ENCODE peak calls at places on chromosomes 11 and 22, in nine cellular contexts. One of them, this sample, is unnamed.

GRCh38 chr22:35648066-35649025 is at the start of gene APOL6:
- DNase-seq in NCI-H774: no peak
- DNase-seq in NCI-H2171 treated with DMSO at 0.1 percent for 48 hours: peak; percentile 57
- DNase-seq in MM.1S: peak; percentile 86
- DNase-seq in CD8-positive, alpha-beta memory T cell: peak; percentile 74
- DNase-seq in posterior cingulate gyrus: no peak
- DNase-seq in T follicular helper cell: peak; percentile 22
- DNase-seq in activated T-cell treated with anti-CD3 and anti-CD28 coated beads for 1 hour: no peak
- DNase-seq in CD4-positive, CD25-positive, alpha-beta regulatory T cell: peak; percentile 79
- DNase-seq in this sample: peak; percentile 33

GRCh38 chr11:393219-394033 is 583 bp upstream of the PKP3 start:
- DNase-seq in NCI-H774: no peak
- DNase-seq in NCI-H2171 treated with DMSO at 0.1 percent for 48 hours: no peak
- DNase-seq in MM.1S: no peak
- DNase-seq in CD8-positive, alpha-beta memory T cell: no peak
- DNase-seq in posterior cingulate gyrus: no peak
- DNase-seq in T follicular helper cell: no peak
- DNase-seq in activated T-cell treated with anti-CD3 and anti-CD28 coated beads for 1 hour: no peak
- DNase-seq in CD4-positive, CD25-positive, alpha-beta regulatory T cell: no peak
- DNase-seq in this sample: no peak

GRCh38 chr11:18798941-18799469 is 7.4 kb upstream of the PTPN5 start:
- DNase-seq in NCI-H774: no peak
- DNase-seq in NCI-H2171 treated with DMSO at 0.1 percent for 48 hours: no peak
- DNase-seq in MM.1S: no peak
- DNase-seq in CD8-positive, alpha-beta memory T cell: no peak
- DNase-seq in posterior cingulate gyrus: no peak
- DNase-seq in T follicular helper cell: no peak
- DNase-seq in activated T-cell treated with anti-CD3 and anti-CD28 coated beads for 1 hour: no peak
- DNase-seq in CD4-positive, CD25-positive, alpha-beta regulatory T cell: no peak
- DNase-seq in this sample: no peak

GRCh38 chr11:19316434-19316833 is 75.7 kb upstream of the E2F8 start:
- DNase-seq in NCI-H774: no peak
- DNase-seq in NCI-H2171 treated with DMSO at 0.1 percent for 48 hours: no peak
- DNase-seq in MM.1S: no peak
- DNase-seq in CD8-positive, alpha-beta memory T cell: no peak
- DNase-seq in posterior cingulate gyrus: peak; percentile 31
- DNase-seq in T follicular helper cell: no peak
- DNase-seq in activated T-cell treated with anti-CD3 and anti-CD28 coated beads for 1 hour: no peak
- DNase-seq in CD4-positive, CD25-positive, alpha-beta regulatory T cell: no peak
- DNase-seq in this sample: no peak

GRCh38 chr11:125082611-125083311 is 19.7 kb downstream of the SLC37A2 start:
- DNase-seq in NCI-H774: no peak
- DNase-seq in NCI-H2171 treated with DMSO at 0.1 percent for 48 hours: no peak
- DNase-seq in MM.1S: no peak
- DNase-seq in CD8-positive, alpha-beta memory T cell: no peak
- DNase-seq in posterior cingulate gyrus: no peak
- DNase-seq in T follicular helper cell: no peak
- DNase-seq in activated T-cell treated with anti-CD3 and anti-CD28 coated beads for 1 hour: no peak
- DNase-seq in CD4-positive, CD25-positive, alpha-beta regulatory T cell: no peak
- DNase-seq in this sample: no peak

GRCh38 chr22:38107692-38108515 is 2.6 kb downstream of the BAIAP2L2 start:
- DNase-seq in NCI-H774: no peak
- DNase-seq in NCI-H2171 treated with DMSO at 0.1 percent for 48 hours: no peak
- DNase-seq in MM.1S: no peak
- DNase-seq in CD8-positive, alpha-beta memory T cell: no peak
- DNase-seq in posterior cingulate gyrus: no peak
- DNase-seq in T follicular helper cell: no peak
- DNase-seq in activated T-cell treated with anti-CD3 and anti-CD28 coated beads for 1 hour: no peak
- DNase-seq in CD4-positive, CD25-positive, alpha-beta regulatory T cell: no peak
- DNase-seq in this sample: no peak

GRCh38 chr11:45935349-45936064 is 13.1 kb downstream of the LARGE2 start:
- DNase-seq in NCI-H774: no peak
- DNase-seq in NCI-H2171 treated with DMSO at 0.1 percent for 48 hours: no peak
- DNase-seq in MM.1S: no peak
- DNase-seq in CD8-positive, alpha-beta memory T cell: no peak
- DNase-seq in posterior cingulate gyrus: no peak
- DNase-seq in T follicular helper cell: no peak
- DNase-seq in activated T-cell treated with anti-CD3 and anti-CD28 coated beads for 1 hour: no peak
- DNase-seq in CD4-positive, CD25-positive, alpha-beta regulatory T cell: no peak
- DNase-seq in this sample: no peak

GRCh38 chr11:83736689-83737088 is 450.5 kb upstream of the CCDC90B start:
- DNase-seq in NCI-H774: no peak
- DNase-seq in NCI-H2171 treated with DMSO at 0.1 percent for 48 hours: peak; percentile 78
- DNase-seq in MM.1S: no peak
- DNase-seq in CD8-positive, alpha-beta memory T cell: no peak
- DNase-seq in posterior cingulate gyrus: no peak
- DNase-seq in T follicular helper cell: no peak
- DNase-seq in activated T-cell treated with anti-CD3 and anti-CD28 coated beads for 1 hour: no peak
- DNase-seq in CD4-positive, CD25-positive, alpha-beta regulatory T cell: no peak
- DNase-seq in this sample: no peak

GRCh38 chr22:46907578-46908215 is 145.2 kb downstream of the TBC1D22A start:
- DNase-seq in NCI-H774: no peak
- DNase-seq in NCI-H2171 treated with DMSO at 0.1 percent for 48 hours: no peak
- DNase-seq in MM.1S: no peak
- DNase-seq in CD8-positive, alpha-beta memory T cell: no peak
- DNase-seq in posterior cingulate gyrus: no peak
- DNase-seq in T follicular helper cell: no peak
- DNase-seq in activated T-cell treated with anti-CD3 and anti-CD28 coated beads for 1 hour: no peak
- DNase-seq in CD4-positive, CD25-positive, alpha-beta regulatory T cell: no peak
- DNase-seq in this sample: no peak

GRCh38 chr11:95364324-95365295 is 133.6 kb upstream of the SESN3 start:
- DNase-seq in NCI-H774: no peak
- DNase-seq in NCI-H2171 treated with DMSO at 0.1 percent for 48 hours: no peak
- DNase-seq in MM.1S: no peak
- DNase-seq in CD8-positive, alpha-beta memory T cell: no peak
- DNase-seq in posterior cingulate gyrus: no peak
- DNase-seq in T follicular helper cell: no peak
- DNase-seq in activated T-cell treated with anti-CD3 and anti-CD28 coated beads for 1 hour: no peak
- DNase-seq in CD4-positive, CD25-positive, alpha-beta regulatory T cell: no peak
- DNase-seq in this sample: no peak

GRCh38 chr11:72821221-72821919 is 7.2 kb downstream of the ATG16L2 start:
- DNase-seq in NCI-H774: peak; percentile 53
- DNase-seq in NCI-H2171 treated with DMSO at 0.1 percent for 48 hours: peak; percentile 87
- DNase-seq in MM.1S: no peak
- DNase-seq in CD8-positive, alpha-beta memory T cell: no peak
- DNase-seq in posterior cingulate gyrus: no peak
- DNase-seq in T follicular helper cell: no peak
- DNase-seq in activated T-cell treated with anti-CD3 and anti-CD28 coated beads for 1 hour: no peak
- DNase-seq in CD4-positive, CD25-positive, alpha-beta regulatory T cell: no peak
- DNase-seq in this sample: no peak

GRCh38 chr11:2650343-2650867 is 49.4 kb downstream of the KCNQ1OT1 start:
- DNase-seq in NCI-H774: no peak
- DNase-seq in NCI-H2171 treated with DMSO at 0.1 percent for 48 hours: no peak
- DNase-seq in MM.1S: no peak
- DNase-seq in CD8-positive, alpha-beta memory T cell: no peak
- DNase-seq in posterior cingulate gyrus: no peak
- DNase-seq in T follicular helper cell: no peak
- DNase-seq in activated T-cell treated with anti-CD3 and anti-CD28 coated beads for 1 hour: no peak
- DNase-seq in CD4-positive, CD25-positive, alpha-beta regulatory T cell: no peak
- DNase-seq in this sample: no peak

GRCh38 chr22:36659762-36660509 is 43.6 kb downstream of the CACNG2 start:
- DNase-seq in NCI-H774: peak; percentile 48
- DNase-seq in NCI-H2171 treated with DMSO at 0.1 percent for 48 hours: peak; percentile 86
- DNase-seq in MM.1S: no peak
- DNase-seq in CD8-positive, alpha-beta memory T cell: no peak
- DNase-seq in posterior cingulate gyrus: peak; percentile 89
- DNase-seq in T follicular helper cell: no peak
- DNase-seq in activated T-cell treated with anti-CD3 and anti-CD28 coated beads for 1 hour: no peak
- DNase-seq in CD4-positive, CD25-positive, alpha-beta regulatory T cell: no peak
- DNase-seq in this sample: no peak

GRCh38 chr11:107197932-107198331 is 179.7 kb upstream of the GUCY1A2 start:
- DNase-seq in NCI-H774: no peak
- DNase-seq in NCI-H2171 treated with DMSO at 0.1 percent for 48 hours: no peak
- DNase-seq in MM.1S: no peak
- DNase-seq in CD8-positive, alpha-beta memory T cell: no peak
- DNase-seq in posterior cingulate gyrus: no peak
- DNase-seq in T follicular helper cell: no peak
- DNase-seq in activated T-cell treated with anti-CD3 and anti-CD28 coated beads for 1 hour: no peak
- DNase-seq in CD4-positive, CD25-positive, alpha-beta regulatory T cell: no peak
- DNase-seq in this sample: no peak

GRCh38 chr11:72951193-72951592 is 137.0 kb downstream of the ATG16L2 start:
- DNase-seq in NCI-H774: no peak
- DNase-seq in NCI-H2171 treated with DMSO at 0.1 percent for 48 hours: peak; percentile 59
- DNase-seq in MM.1S: no peak
- DNase-seq in CD8-positive, alpha-beta memory T cell: no peak
- DNase-seq in posterior cingulate gyrus: no peak
- DNase-seq in T follicular helper cell: no peak
- DNase-seq in activated T-cell treated with anti-CD3 and anti-CD28 coated beads for 1 hour: no peak
- DNase-seq in CD4-positive, CD25-positive, alpha-beta regulatory T cell: no peak
- DNase-seq in this sample: no peak

GRCh38 chr11:15199693-15200092 is 85.0 kb downstream of the INSC start:
- DNase-seq in NCI-H774: no peak
- DNase-seq in NCI-H2171 treated with DMSO at 0.1 percent for 48 hours: no peak
- DNase-seq in MM.1S: no peak
- DNase-seq in CD8-positive, alpha-beta memory T cell: no peak
- DNase-seq in posterior cingulate gyrus: no peak
- DNase-seq in T follicular helper cell: no peak
- DNase-seq in activated T-cell treated with anti-CD3 and anti-CD28 coated beads for 1 hour: no peak
- DNase-seq in CD4-positive, CD25-positive, alpha-beta regulatory T cell: no peak
- DNase-seq in this sample: no peak

GRCh38 chr22:43155789-43156188 is 4.4 kb downstream of the TSPO start:
- DNase-seq in NCI-H774: no peak
- DNase-seq in NCI-H2171 treated with DMSO at 0.1 percent for 48 hours: peak; percentile 81
- DNase-seq in MM.1S: no peak
- DNase-seq in CD8-positive, alpha-beta memory T cell: no peak
- DNase-seq in posterior cingulate gyrus: no peak
- DNase-seq in T follicular helper cell: no peak
- DNase-seq in activated T-cell treated with anti-CD3 and anti-CD28 coated beads for 1 hour: no peak
- DNase-seq in CD4-positive, CD25-positive, alpha-beta regulatory T cell: no peak
- DNase-seq in this sample: no peak

GRCh38 chr22:38631724-38632123 is 24.5 kb downstream of the FAM227A start:
- DNase-seq in NCI-H774: no peak
- DNase-seq in NCI-H2171 treated with DMSO at 0.1 percent for 48 hours: no peak
- DNase-seq in MM.1S: no peak
- DNase-seq in CD8-positive, alpha-beta memory T cell: no peak
- DNase-seq in posterior cingulate gyrus: no peak
- DNase-seq in T follicular helper cell: no peak
- DNase-seq in activated T-cell treated with anti-CD3 and anti-CD28 coated beads for 1 hour: no peak
- DNase-seq in CD4-positive, CD25-positive, alpha-beta regulatory T cell: no peak
- DNase-seq in this sample: no peak

GRCh38 chr11:128917144-128917684 is 25.5 kb downstream of the TP53AIP1 start:
- DNase-seq in NCI-H774: no peak
- DNase-seq in NCI-H2171 treated with DMSO at 0.1 percent for 48 hours: no peak
- DNase-seq in MM.1S: no peak
- DNase-seq in CD8-positive, alpha-beta memory T cell: no peak
- DNase-seq in posterior cingulate gyrus: no peak
- DNase-seq in T follicular helper cell: no peak
- DNase-seq in activated T-cell treated with anti-CD3 and anti-CD28 coated beads for 1 hour: no peak
- DNase-seq in CD4-positive, CD25-positive, alpha-beta regulatory T cell: no peak
- DNase-seq in this sample: no peak

GRCh38 chr11:64591257-64592233 is 525 bp downstream of the SLC22A12 start:
- DNase-seq in NCI-H774: no peak
- DNase-seq in NCI-H2171 treated with DMSO at 0.1 percent for 48 hours: no peak
- DNase-seq in MM.1S: no peak
- DNase-seq in CD8-positive, alpha-beta memory T cell: no peak
- DNase-seq in posterior cingulate gyrus: peak; percentile 16
- DNase-seq in T follicular helper cell: no peak
- DNase-seq in activated T-cell treated with anti-CD3 and anti-CD28 coated beads for 1 hour: no peak
- DNase-seq in CD4-positive, CD25-positive, alpha-beta regulatory T cell: no peak
- DNase-seq in this sample: no peak

GRCh38 chr22:24803064-24803542 is 2.9 kb upstream of the SGSM1 start:
- DNase-seq in NCI-H774: no peak
- DNase-seq in NCI-H2171 treated with DMSO at 0.1 percent for 48 hours: peak; percentile 52
- DNase-seq in MM.1S: peak; percentile 32
- DNase-seq in CD8-positive, alpha-beta memory T cell: peak; percentile 30
- DNase-seq in posterior cingulate gyrus: no peak
- DNase-seq in T follicular helper cell: peak; percentile 50
- DNase-seq in activated T-cell treated with anti-CD3 and anti-CD28 coated beads for 1 hour: peak; percentile 54
- DNase-seq in CD4-positive, CD25-positive, alpha-beta regulatory T cell: peak; percentile 29
- DNase-seq in this sample: peak; percentile 42

GRCh38 chr11:14583252-14584105 is 60.1 kb upstream of the PDE3B start:
- DNase-seq in NCI-H774: no peak
- DNase-seq in NCI-H2171 treated with DMSO at 0.1 percent for 48 hours: no peak
- DNase-seq in MM.1S: no peak
- DNase-seq in CD8-positive, alpha-beta memory T cell: no peak
- DNase-seq in posterior cingulate gyrus: no peak
- DNase-seq in T follicular helper cell: no peak
- DNase-seq in activated T-cell treated with anti-CD3 and anti-CD28 coated beads for 1 hour: no peak
- DNase-seq in CD4-positive, CD25-positive, alpha-beta regulatory T cell: no peak
- DNase-seq in this sample: no peak

GRCh38 chr22:50007057-50007511 is 5.5 kb downstream of the IL17REL start:
- DNase-seq in NCI-H774: no peak
- DNase-seq in NCI-H2171 treated with DMSO at 0.1 percent for 48 hours: no peak
- DNase-seq in MM.1S: no peak
- DNase-seq in CD8-positive, alpha-beta memory T cell: no peak
- DNase-seq in posterior cingulate gyrus: no peak
- DNase-seq in T follicular helper cell: no peak
- DNase-seq in activated T-cell treated with anti-CD3 and anti-CD28 coated beads for 1 hour: no peak
- DNase-seq in CD4-positive, CD25-positive, alpha-beta regulatory T cell: no peak
- DNase-seq in this sample: no peak

GRCh38 chr22:50058338-50059184 is 463 bp upstream of the TTLL8 start:
- DNase-seq in NCI-H774: no peak
- DNase-seq in NCI-H2171 treated with DMSO at 0.1 percent for 48 hours: no peak
- DNase-seq in MM.1S: no peak
- DNase-seq in CD8-positive, alpha-beta memory T cell: no peak
- DNase-seq in posterior cingulate gyrus: no peak
- DNase-seq in T follicular helper cell: no peak
- DNase-seq in activated T-cell treated with anti-CD3 and anti-CD28 coated beads for 1 hour: no peak
- DNase-seq in CD4-positive, CD25-positive, alpha-beta regulatory T cell: no peak
- DNase-seq in this sample: no peak

GRCh38 chr22:27597703-27598444 is 203.7 kb downstream of the MN1 start:
- DNase-seq in NCI-H774: no peak
- DNase-seq in NCI-H2171 treated with DMSO at 0.1 percent for 48 hours: no peak
- DNase-seq in MM.1S: no peak
- DNase-seq in CD8-positive, alpha-beta memory T cell: no peak
- DNase-seq in posterior cingulate gyrus: no peak
- DNase-seq in T follicular helper cell: no peak
- DNase-seq in activated T-cell treated with anti-CD3 and anti-CD28 coated beads for 1 hour: no peak
- DNase-seq in CD4-positive, CD25-positive, alpha-beta regulatory T cell: no peak
- DNase-seq in this sample: no peak

GRCh38 chr11:64534391-64534801 is 56.6 kb upstream of the SLC22A12 start:
- DNase-seq in NCI-H774: no peak
- DNase-seq in NCI-H2171 treated with DMSO at 0.1 percent for 48 hours: no peak
- DNase-seq in MM.1S: no peak
- DNase-seq in CD8-positive, alpha-beta memory T cell: no peak
- DNase-seq in posterior cingulate gyrus: no peak
- DNase-seq in T follicular helper cell: no peak
- DNase-seq in activated T-cell treated with anti-CD3 and anti-CD28 coated beads for 1 hour: no peak
- DNase-seq in CD4-positive, CD25-positive, alpha-beta regulatory T cell: no peak
- DNase-seq in this sample: no peak

GRCh38 chr11:102836290-102836875 is 7.0 kb downstream of the MMP3 start:
- DNase-seq in NCI-H774: no peak
- DNase-seq in NCI-H2171 treated with DMSO at 0.1 percent for 48 hours: no peak
- DNase-seq in MM.1S: no peak
- DNase-seq in CD8-positive, alpha-beta memory T cell: no peak
- DNase-seq in posterior cingulate gyrus: no peak
- DNase-seq in T follicular helper cell: no peak
- DNase-seq in activated T-cell treated with anti-CD3 and anti-CD28 coated beads for 1 hour: no peak
- DNase-seq in CD4-positive, CD25-positive, alpha-beta regulatory T cell: no peak
- DNase-seq in this sample: no peak

This sample was measured in activated B cell treated with CpG ODN at 0.5 μM for 24 hours.